ENCODE peak calls at places on chromosome 7, in seven cellular contexts. Y, P, B, J, Z, O and V are unnamed samples.

GRCh38 chr7:471866-472639 is 47.6 kb downstream of the PDGFA start:
- DNase-seq in Y (peak), P (peak), B (peak), J (no peak), Z (no peak), O (peak), V (peak)

GRCh38 chr7:66296555-66296954 is 91.4 kb downstream of the TPST1 start:
- DNase-seq in Y (no peak), P (no peak), B (no peak), J (no peak), Z (no peak), O (peak), V (peak)

GRCh38 chr7:131431289-131431688 is 103.6 kb downstream of the MKLN1 start:
- DNase-seq in Y (no peak), P (no peak), B (no peak), J (no peak), Z (no peak), O (peak), V (peak)

GRCh38 chr7:106344206-106344605 is 59.4 kb upstream of the NAMPT start:
- DNase-seq in Y (no peak), P (no peak), B (no peak), J (no peak), Z (no peak), O (no peak), V (no peak)

GRCh38 chr7:78402096-78402495 is 603.5 kb downstream of the PHTF2 start:
- DNase-seq in Y (no peak), P (no peak), B (no peak), J (no peak), Z (no peak), O (no peak), V (no peak)

GRCh38 chr7:57181281-57181680 is 49.0 kb upstream of the ZNF479 start:
- DNase-seq in Y (no peak), P (no peak), B (no peak), J (no peak), Z (no peak), O (no peak), V (no peak)

GRCh38 chr7:116740758-116741462 is 68.9 kb downstream of the MET start:
- DNase-seq in Y (no peak), P (no peak), B (no peak), J (no peak), Z (no peak), O (peak), V (no peak)

GRCh38 chr7:153393666-153394065 is 634.1 kb downstream of the ACTR3B start:
- DNase-seq in Y (no peak), P (no peak), B (no peak), J (no peak), Z (no peak), O (no peak), V (no peak)

GRCh38 chr7:47480576-47481538 is 101.1 kb downstream of the TNS3 start:
- DNase-seq in Y (no peak), P (no peak), B (no peak), J (no peak), Z (no peak), O (no peak), V (no peak)

GRCh38 chr7:116598278-116598677 is 73.4 kb downstream of the CAV1 start:
- DNase-seq in Y (no peak), P (no peak), B (no peak), J (no peak), Z (no peak), O (no peak), V (no peak)

GRCh38 chr7:128119036-128119435 is 87.8 kb upstream of the LRRC4 start:
- DNase-seq in Y (no peak), P (no peak), B (no peak), J (no peak), Z (no peak), O (no peak), V (no peak)

GRCh38 chr7:44220732-44221131 is 20.0 kb downstream of the YKT6 start:
- DNase-seq in Y (peak), P (no peak), B (no peak), J (no peak), Z (no peak), O (no peak), V (no peak)

GRCh38 chr7:129010075-129010474 is 44.8 kb downstream of the TNPO3 start:
- DNase-seq in Y (no peak), P (no peak), B (no peak), J (no peak), Z (no peak), O (no peak), V (no peak)

GRCh38 chr7:44748948-44749731 is 493 bp downstream of the ZMIZ2 start:
- DNase-seq in Y (peak), P (no peak), B (peak), J (no peak), Z (no peak), O (peak), V (no peak)

GRCh38 chr7:149180713-149181112 is 14.6 kb upstream of the ZNF282 start:
- DNase-seq in Y (no peak), P (no peak), B (no peak), J (no peak), Z (no peak), O (no peak), V (no peak)